ENCODE peak calls at places on chromosomes 12 and 14, in four cellular contexts. M, V, K and J are unnamed samples.

GRCh38 chr12:11693068-11693467 is 43.6 kb downstream of the ETV6 start:
- DNase-seq in M (no peak), V (no peak), K (no peak), J (no peak)

GRCh38 chr12:41988715-41989114 is 156.0 kb downstream of the GXYLT1 start:
- DNase-seq in V (no peak), M (no peak), K (no peak), J (no peak)

GRCh38 chr12:91272456-91273063 is 89.9 kb upstream of the DCN start:
- DNase-seq in K (peak), M (peak), V (no peak), J (peak)

GRCh38 chr12:105091495-105092206 is 7.4 kb upstream of the ALDH1L2 start:
- DNase-seq in M (no peak), V (no peak), K (no peak), J (no peak)

GRCh38 chr12:49952396-49953055 is 2.0 kb downstream of the AQP2 start:
- DNase-seq in M (no peak), V (no peak), K (no peak), J (no peak)

GRCh38 chr14:32457213-32457920 is 128.3 kb downstream of the AKAP6 start:
- DNase-seq in K (no peak), V (no peak), M (no peak), J (no peak)

GRCh38 chr12:12400793-12401192 is 43.9 kb downstream of the BORCS5 start:
- DNase-seq in K (no peak), M (no peak), V (no peak), J (no peak)

GRCh38 chr14:64937821-64938193 is 4.7 kb downstream of the GPX2 start:
- DNase-seq in M (no peak), V (no peak), K (no peak), J (no peak)

GRCh38 chr12:101116911-101117310 is 93.1 kb downstream of the SLC5A8 start:
- DNase-seq in V (no peak), K (no peak), M (no peak), J (no peak)

GRCh38 chr12:69575346-69575745 is 9.9 kb upstream of the CCT2 start:
- DNase-seq in M (no peak), V (no peak), K (no peak), J (no peak)

GRCh38 chr14:21506557-21506956 is 4.6 kb downstream of the METTL3 start:
- DNase-seq in K (no peak), V (no peak), M (no peak), J (no peak)

GRCh38 chr12:114625294-114625851 is 58.6 kb downstream of the TBX3 start:
- DNase-seq in V (peak), M (no peak), K (peak), J (peak)

GRCh38 chr12:123237646-123238329 is 4.6 kb downstream of the MTRFR start:
- DNase-seq in M (peak), V (peak), K (peak), J (peak)

GRCh38 chr14:24058260-24058950 is 6.6 kb downstream of the CARMIL3 start:
- DNase-seq in K (peak), V (peak), M (peak), J (peak)

GRCh38 chr12:28089363-28089762 is 100.9 kb upstream of the CCDC91 start:
- DNase-seq in M (no peak), K (no peak), V (peak), J (peak)

GRCh38 chr12:122064780-122065588 is 13.6 kb upstream of the MLXIP start:
- DNase-seq in M (peak), V (peak), K (no peak), J (peak)

GRCh38 chr12:12336049-12336411 is 14.0 kb downstream of the MANSC1 start:
- DNase-seq in M (no peak), V (no peak), K (no peak), J (no peak)

GRCh38 chr12:2998789-2999264 is 39.6 kb downstream of the TEAD4 start:
- DNase-seq in M (peak), K (peak), V (no peak), J (peak)

GRCh38 chr12:25793196-25793595 is 165.3 kb upstream of the RASSF8 start:
- DNase-seq in V (no peak), K (no peak), M (no peak), J (no peak)

GRCh38 chr14:67641902-67642749 is 22.4 kb downstream of the ARG2 start:
- DNase-seq in M (no peak), K (no peak), V (no peak), J (no peak)

GRCh38 chr12:93361159-93361919 is 16.4 kb upstream of the NUDT4 start:
- DNase-seq in K (no peak), M (peak), V (peak), J (no peak)

GRCh38 chr12:40031965-40032364 is 73.9 kb downstream of the SLC2A13 start:
- DNase-seq in V (no peak), M (no peak), K (no peak), J (no peak)

GRCh38 chr12:13571035-13571434 is 374.5 kb downstream of the EMP1 start:
- DNase-seq in K (no peak), V (no peak), M (no peak), J (no peak)

GRCh38 chr12:25311501-25311900 is 60.8 kb upstream of the KRAS start:
- DNase-seq in M (no peak), V (no peak), K (no peak), J (no peak)

GRCh38 chr12:89162704-89163261 is 189.5 kb downstream of the DUSP6 start:
- DNase-seq in V (peak), K (peak), M (peak), J (no peak)

GRCh38 chr12:40104461-40105264 is 1.2 kb downstream of the SLC2A13 start:
- DNase-seq in M (no peak), K (peak), V (peak), J (no peak)

GRCh38 chr12:71725011-71725410 is 29.7 kb upstream of the RAB21 start:
- DNase-seq in V (no peak), M (no peak), K (no peak), J (no peak)

GRCh38 chr14:69263771-69264170 is 3.8 kb downstream of the GALNT16 start:
- DNase-seq in M (peak), K (no peak), V (no peak), J (no peak)

GRCh38 chr12:57732726-57733593 is 5.6 kb downstream of the AGAP2 start:
- DNase-seq in K (no peak), M (no peak), V (no peak), J (no peak)

GRCh38 chr12:84070311-84070710 is 842.3 kb downstream of the SLC6A15 start:
- DNase-seq in V (no peak), K (no peak), M (no peak), J (no peak)

GRCh38 chr12:40063424-40063823 is 42.5 kb downstream of the SLC2A13 start:
- DNase-seq in M (no peak), V (peak), K (no peak), J (no peak)

GRCh38 chr14:61203059-61203753 is 77.9 kb downstream of the TMEM30B start:
- DNase-seq in K (no peak), M (no peak), V (no peak), J (no peak)

GRCh38 chr12:104600790-104601739 is 144.3 kb downstream of the CHST11 start:
- DNase-seq in M (no peak), K (peak), V (no peak), J (no peak)

GRCh38 chr14:74875941-74876913 is at the start of gene PROX2:
- DNase-seq in K (no peak), M (no peak), V (no peak), J (peak)

GRCh38 chr12:74227846-74228545 is 309.6 kb upstream of the ATXN7L3B start:
- DNase-seq in M (no peak), K (no peak), V (no peak), J (no peak)

GRCh38 chr12:32454075-32454474 is 54.7 kb downstream of the FGD4 start:
- DNase-seq in M (no peak), V (peak), K (no peak), J (no peak)

GRCh38 chr14:78104130-78104529 is 66.0 kb upstream of the NRXN3 start:
- DNase-seq in K (no peak), V (no peak), M (no peak), J (no peak)

GRCh38 chr12:6376965-6377666 is 1.8 kb upstream of the SCNN1A start:
- DNase-seq in M (no peak), K (no peak), V (no peak), J (peak)

GRCh38 chr12:6375269-6376078 is at the start of gene SCNN1A:
- DNase-seq in V (no peak), M (no peak), K (no peak), J (peak)

GRCh38 chr12:6378709-6379427 is 3.5 kb upstream of the SCNN1A start:
- DNase-seq in V (no peak), K (no peak), M (no peak), J (peak)

GRCh38 chr12:6376079-6376941 is 947 bp upstream of the SCNN1A start:
- DNase-seq in V (no peak), K (peak), M (peak), J (peak)

GRCh38 chr12:6377667-6377994 is 2.3 kb upstream of the SCNN1A start:
- DNase-seq in V (no peak), M (no peak), K (peak), J (peak)
- H3K4me3 ChIP-seq in V (no peak), M (no peak), K (no peak), J (no peak)

DNA sequence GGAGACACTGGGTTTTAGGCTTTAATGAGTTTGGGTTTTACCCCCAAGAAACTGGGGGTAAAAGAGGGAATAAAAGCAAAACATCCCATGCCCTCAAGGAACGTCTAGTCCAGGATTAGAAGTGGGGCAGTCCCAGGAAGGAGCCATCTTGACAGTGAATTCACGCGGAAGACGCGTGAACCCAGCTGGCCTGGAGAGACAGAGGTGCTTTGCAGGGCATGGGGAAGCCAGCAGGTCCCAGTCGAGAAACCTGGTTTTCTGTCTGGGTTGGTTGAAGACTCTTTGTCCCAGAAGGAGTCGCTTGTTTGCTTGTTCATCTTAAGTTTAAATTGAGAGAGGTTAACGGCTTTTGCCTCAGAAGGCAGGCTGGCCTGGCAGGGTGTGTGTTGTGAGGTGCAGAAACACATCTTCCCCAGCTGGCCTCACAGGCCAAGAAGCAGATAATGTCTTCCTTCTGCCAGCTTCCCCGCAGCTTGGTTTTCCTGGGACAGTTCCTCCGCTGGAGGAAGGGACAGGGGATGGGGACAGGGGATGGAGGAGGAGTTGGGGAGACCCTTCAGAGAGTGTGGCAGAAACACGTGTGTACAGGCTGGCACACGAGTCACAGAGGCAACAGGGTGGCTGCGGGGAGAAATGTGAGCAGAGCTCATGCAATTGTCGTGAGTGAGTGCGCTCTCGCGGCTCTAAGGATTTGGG is 18.5 kb upstream of the CD9 start:
- DNase-seq in K (no peak), V (no peak), M (no peak), J (no peak)
- H3K4me3 ChIP-seq in K (no peak), V (no peak), M (no peak), J (no peak)

GRCh38 chr14:50395448-50395847 is 1.2 kb downstream of the CDKL1 start:
- DNase-seq in M (no peak), K (peak), V (peak), J (no peak)
- H3K4me3 ChIP-seq in M (peak), K (peak), V (no peak), J (no peak)

GRCh38 chr12:55172686-55173085 is 46.5 kb downstream of the OR9K2 start:
- DNase-seq in K (no peak), M (no peak), V (no peak), J (no peak)
- H3K4me3 ChIP-seq in K (no peak), M (no peak), V (no peak), J (no peak)

GRCh38 chr12:59382678-59383425 is 213.0 kb upstream of the SLC16A7 start:
- DNase-seq in K (no peak), V (no peak), M (no peak), J (peak)
- H3K4me3 ChIP-seq in K (no peak), V (no peak), M (no peak), J (no peak)